ENCODE peak calls at places on chromosomes 12 and 14, in five cellular contexts. Z, M, P, C and Y are unnamed samples.

GRCh38 chr14:26290007-26290530 is 307.8 kb downstream of the NOVA1 start:
- DNase-seq in Z (no peak), C (no peak), P (no peak), M (no peak), Y (no peak)

GRCh38 chr14:52267501-52268190 is at the start of gene PTGDR:
- DNase-seq in P (no peak), M (no peak), Z (peak; percentile 35), C (no peak), Y (peak; percentile 19)

GRCh38 chr12:114384746-114385145 is 21.2 kb downstream of the TBX5 start:
- DNase-seq in Z (no peak), M (no peak), C (no peak), P (no peak), Y (no peak)

GRCh38 chr12:29750928-29751220 is 32.9 kb downstream of the TMTC1 start:
- DNase-seq in Z (no peak), C (no peak), M (no peak), P (no peak), Y (no peak)

GRCh38 chr12:113096675-113097461 is 38.7 kb downstream of the RASAL1 start:
- DNase-seq in C (no peak), M (no peak), Z (no peak), P (no peak), Y (no peak)

GRCh38 chr12:53115112-53115890 is 12.0 kb downstream of the SOAT2 start:
- DNase-seq in C (no peak), M (no peak), P (no peak), Z (no peak), Y (no peak)

GRCh38 chr12:69480698-69481097 is 10.5 kb downstream of the FRS2 start:
- DNase-seq in C (no peak), M (no peak), Z (no peak), P (no peak), Y (no peak)

GRCh38 chr12:15700595-15700994 is 88.6 kb downstream of the EPS8 start:
- DNase-seq in M (no peak), Z (no peak), P (no peak), C (peak; percentile 58), Y (no peak)

GRCh38 chr14:87343641-87344040 is 649.3 kb downstream of the GALC start:
- DNase-seq in P (no peak), M (no peak), Z (no peak), C (no peak), Y (no peak)

GRCh38 chr12:109228664-109229063 is 80.4 kb downstream of the FOXN4 start:
- DNase-seq in P (no peak), M (no peak), C (no peak), Z (no peak), Y (no peak)

GRCh38 chr12:56676851-56677601 is 11.1 kb downstream of the PTGES3 start:
- DNase-seq in M (no peak), Z (no peak), C (no peak), P (no peak), Y (no peak)

GRCh38 chr14:74976264-74977113 is 21.1 kb upstream of the PGF start:
- DNase-seq in C (no peak), P (no peak), Z (no peak), M (no peak), Y (no peak)

GRCh38 chr12:118371354-118372282 is 1.1 kb downstream of the TAOK3 start:
- DNase-seq in C (no peak), M (no peak), Z (no peak), P (no peak), Y (no peak)

GRCh38 chr14:30869525-30870150 is 4.7 kb upstream of the COCH start:
- DNase-seq in Z (no peak), M (no peak), P (no peak), C (no peak), Y (no peak)

GRCh38 chr14:103191856-103192835 is 68.9 kb downstream of the TNFAIP2 start:
- DNase-seq in M (no peak), C (no peak), Z (no peak), P (no peak), Y (no peak)

GRCh38 chr14:36151335-36151734 is 25.2 kb downstream of the PTCSC3 start:
- DNase-seq in C (no peak), Z (no peak), P (no peak), M (no peak), Y (no peak)

GRCh38 chr12:109173443-109174240 is 57.3 kb downstream of the ACACB start:
- DNase-seq in C (no peak), Z (no peak), M (no peak), P (no peak), Y (no peak)

GRCh38 chr12:87660987-87661769 is 368.0 kb downstream of the C12orf50 start:
- DNase-seq in C (no peak), Z (no peak), P (no peak), M (no peak), Y (no peak)